ENCODE peak calls at places on chromosomes 2 and 18, in seven cellular contexts. D is central memory CD4-positive, alpha-beta T cell; Z is neuronal stem cell; B is T-helper 17 cell; K is IMR-90; M is caudate nucleus; N is stimulated activated CD4-positive, alpha-beta T cell treated with anti-CD3 and anti-CD28 coated beads, Interleukin-15, amount 100 ng/mL, for 48 hours. V is an unnamed sample.

GRCh38 chr2:11583203-11583752 is 49.4 kb downstream of the GREB1 start:
- DNase-seq in D (no peak), Z (peak), B (no peak), K (peak), M (no peak), N (no peak), V (no peak)

GRCh38 chr2:141697035-141697434 is 433.8 kb downstream of the LRP1B start:
- DNase-seq in D (no peak), Z (no peak), B (no peak), K (no peak), M (no peak), N (no peak), V (no peak)

GRCh38 chr18:74625157-74625556 is 27.5 kb downstream of the ZNF407 start:
- DNase-seq in D (no peak), Z (no peak), B (no peak), K (peak), M (no peak), N (no peak), V (no peak)

GRCh38 chr2:30217644-30218361 is 13.5 kb upstream of the LBH start:
- DNase-seq in D (no peak), Z (no peak), B (no peak), K (no peak), M (no peak), N (no peak), V (peak)

GRCh38 chr2:227876536-227876882 is 5.1 kb downstream of the DAW1 start:
- DNase-seq in D (no peak), Z (no peak), B (no peak), K (peak), M (no peak), N (no peak), V (no peak)

GRCh38 chr2:121128741-121129659 is 156.0 kb downstream of the TFCP2L1 start:
- DNase-seq in D (no peak), Z (peak), B (no peak), K (no peak), M (no peak), N (peak), V (no peak)

GRCh38 chr2:102619414-102620319 is at the start of gene SLC9A2:
- DNase-seq in D (no peak), Z (peak), B (no peak), K (no peak), M (no peak), N (peak), V (no peak)

GRCh38 chr18:47545613-47546012 is 294.2 kb upstream of the SKOR2 start:
- DNase-seq in D (no peak), Z (no peak), B (no peak), K (no peak), M (no peak), N (no peak), V (no peak)

GRCh38 chr18:69414184-69414583 is 13.5 kb downstream of the DOK6 start:
- DNase-seq in D (no peak), Z (no peak), B (no peak), K (no peak), M (no peak), N (no peak), V (no peak)

GRCh38 chr18:79507076-79507545 is 111.4 kb downstream of the NFATC1 start:
- DNase-seq in D (peak), Z (no peak), B (no peak), K (no peak), M (no peak), N (no peak), V (peak)